ENCODE peak calls at places on chromosomes 16 and 17, in nine cellular contexts. V is activated effector memory CD4-positive, alpha-beta T cell treated with anti-CD3 and anti-CD28 coated beads, Interleukin-2, amount 50 U/mL, for 16 hours; H is RPMI7951; M is heart right ventricle; Q is NCI-H460; J is breast epithelium; U is activated naive CD4-positive, alpha-beta T cell; K is stimulated activated naive CD4-positive, alpha-beta T cell; X is Right ventricle myocardium inferior. R is an unnamed sample.

GRCh38 chr17:50763716-50764450 is 3.4 kb downstream of the ANKRD40CL start:
- DNase-seq in V (no peak), H (no peak), M (no peak), Q (no peak), J (no peak), U (no peak), K (no peak), X (no peak), R (no peak)

GRCh38 chr17:79811036-79811887 is 14.4 kb upstream of the CBX8 start:
- DNase-seq in V (no peak), H (peak), M (no peak), Q (no peak), J (no peak), U (no peak), K (no peak), X (no peak), R (no peak)

GRCh38 chr17:42111901-42112551 is 488 bp downstream of the DHX58 start:
- DNase-seq in V (no peak), H (peak), M (peak), Q (no peak), J (no peak), U (no peak), K (no peak), X (no peak), R (no peak)

GRCh38 chr17:27810902-27811557 is 10.7 kb upstream of the NOS2 start:
- DNase-seq in V (no peak), H (peak), M (no peak), Q (no peak), J (no peak), U (no peak), K (no peak), X (no peak), R (no peak)

GRCh38 chr17:76078859-76079576 is at the start of gene ZACN:
- DNase-seq in V (no peak), H (no peak), M (no peak), Q (no peak), J (no peak), U (no peak), K (no peak), X (no peak), R (no peak)

GRCh38 chr16:50093607-50094570 is 28.1 kb downstream of the HEATR3 start:
- DNase-seq in V (no peak), H (no peak), M (peak), Q (no peak), J (no peak), U (no peak), K (no peak), X (peak), R (peak)

GRCh38 chr17:50364715-50365114 is 8.3 kb downstream of the MRPL27 start:
- DNase-seq in V (peak), H (no peak), M (no peak), Q (no peak), J (no peak), U (no peak), K (no peak), X (no peak), R (no peak)

GRCh38 chr17:31095239-31096105 is 695 bp downstream of the NF1 start:
- DNase-seq in V (peak), H (peak), M (peak), Q (no peak), J (peak), U (no peak), K (peak), X (peak), R (no peak)

GRCh38 chr17:18974407-18975149 is 22.6 kb downstream of the SLC5A10 start:
- DNase-seq in V (no peak), H (peak), M (no peak), Q (no peak), J (no peak), U (no peak), K (no peak), X (peak), R (no peak)

GRCh38 chr17:19928299-19928698 is 49.3 kb downstream of the AKAP10 start:
- DNase-seq in V (no peak), H (no peak), M (no peak), Q (no peak), J (no peak), U (no peak), K (no peak), X (no peak), R (no peak)

GRCh38 chr16:58201163-58201562 is 3.3 kb upstream of the CSNK2A2 start:
- DNase-seq in V (no peak), H (no peak), M (no peak), Q (no peak), J (no peak), U (no peak), K (no peak), X (no peak), R (no peak)

R was measured in ascending aorta.